ENCODE peak calls at places on chromosome 7, in four cellular contexts. One of them, this sample, is unnamed. For H3K36me3, the result is how much of the 10 kb centered on the place peaks cover.

GRCh38 chr7:98807306-98807880 is 62.4 kb downstream of the TMEM130 start:
- DNase-seq in heart left ventricle: no peak
- DNase-seq in lower lobe of right lung: no peak
- DNase-seq in PC-3: no peak
- DNase-seq in this sample: no peak

GRCh38 chr7:107860981-107861652 is 29.9 kb upstream of the DLD start:
- DNase-seq in heart left ventricle: no peak
- DNase-seq in lower lobe of right lung: no peak
- DNase-seq in PC-3: no peak
- DNase-seq in this sample: no peak

GRCh38 chr7:4700577-4701235 is 18.6 kb downstream of the FOXK1 start:
- DNase-seq in heart left ventricle: no peak
- DNase-seq in lower lobe of right lung: no peak
- DNase-seq in PC-3: no peak
- DNase-seq in this sample: no peak

GRCh38 chr7:50261593-50261992 is 42.9 kb upstream of the IKZF1 start:
- DNase-seq in heart left ventricle: no peak
- DNase-seq in lower lobe of right lung: no peak
- DNase-seq in PC-3: no peak
- DNase-seq in this sample: no peak

GRCh38 chr7:497346-497745 is 22.3 kb downstream of the PDGFA start:
- DNase-seq in heart left ventricle: no peak
- DNase-seq in lower lobe of right lung: peak
- DNase-seq in PC-3: no peak
- DNase-seq in this sample: peak

GRCh38 chr7:71735961-71736556 is 604.1 kb downstream of the GALNT17 start:
- DNase-seq in heart left ventricle: peak
- DNase-seq in lower lobe of right lung: peak
- DNase-seq in PC-3: peak
- DNase-seq in this sample: peak

GRCh38 chr7:931871-932650 is 22.4 kb downstream of the ADAP1 start:
- DNase-seq in heart left ventricle: no peak
- DNase-seq in lower lobe of right lung: peak
- DNase-seq in PC-3: no peak
- DNase-seq in this sample: peak

GRCh38 chr7:138885383-138886147 is 87.6 kb upstream of the ATP6V0A4 start:
- DNase-seq in heart left ventricle: no peak
- DNase-seq in lower lobe of right lung: no peak
- DNase-seq in PC-3: peak
- DNase-seq in this sample: no peak

GRCh38 chr7:95375591-95376294 is 20.4 kb downstream of the PON3 start:
- DNase-seq in heart left ventricle: no peak
- DNase-seq in lower lobe of right lung: no peak
- DNase-seq in PC-3: no peak
- DNase-seq in this sample: no peak

GRCh38 chr7:18116661-18117060 is 89.0 kb upstream of the PRPS1L1 start:
- DNase-seq in heart left ventricle: no peak
- DNase-seq in lower lobe of right lung: no peak
- DNase-seq in PC-3: no peak
- DNase-seq in this sample: no peak

GRCh38 chr7:133797818-133798485 is 329.2 kb upstream of the LRGUK start:
- DNase-seq in heart left ventricle: no peak
- DNase-seq in lower lobe of right lung: no peak
- DNase-seq in PC-3: no peak
- DNase-seq in this sample: no peak

GRCh38 chr7:97801108-97801507 is 69.2 kb downstream of the TAC1 start:
- DNase-seq in heart left ventricle: no peak
- DNase-seq in lower lobe of right lung: no peak
- DNase-seq in PC-3: no peak
- DNase-seq in this sample: no peak

GRCh38 chr7:41261081-41261480 is 441.8 kb downstream of the INHBA start:
- DNase-seq in heart left ventricle: no peak
- DNase-seq in lower lobe of right lung: no peak
- DNase-seq in PC-3: no peak
- DNase-seq in this sample: no peak

GRCh38 chr7:66925255-66925654 is 4.2 kb downstream of the TMEM248 start:
- DNase-seq in heart left ventricle: no peak
- DNase-seq in lower lobe of right lung: no peak
- DNase-seq in PC-3: no peak
- DNase-seq in this sample: no peak
- H3K36me3 ChIP-seq in heart left ventricle: under half
- H3K36me3 ChIP-seq in lower lobe of right lung: under half
- H3K36me3 ChIP-seq in PC-3: under half
- H3K36me3 ChIP-seq in this sample: under half

DNA sequence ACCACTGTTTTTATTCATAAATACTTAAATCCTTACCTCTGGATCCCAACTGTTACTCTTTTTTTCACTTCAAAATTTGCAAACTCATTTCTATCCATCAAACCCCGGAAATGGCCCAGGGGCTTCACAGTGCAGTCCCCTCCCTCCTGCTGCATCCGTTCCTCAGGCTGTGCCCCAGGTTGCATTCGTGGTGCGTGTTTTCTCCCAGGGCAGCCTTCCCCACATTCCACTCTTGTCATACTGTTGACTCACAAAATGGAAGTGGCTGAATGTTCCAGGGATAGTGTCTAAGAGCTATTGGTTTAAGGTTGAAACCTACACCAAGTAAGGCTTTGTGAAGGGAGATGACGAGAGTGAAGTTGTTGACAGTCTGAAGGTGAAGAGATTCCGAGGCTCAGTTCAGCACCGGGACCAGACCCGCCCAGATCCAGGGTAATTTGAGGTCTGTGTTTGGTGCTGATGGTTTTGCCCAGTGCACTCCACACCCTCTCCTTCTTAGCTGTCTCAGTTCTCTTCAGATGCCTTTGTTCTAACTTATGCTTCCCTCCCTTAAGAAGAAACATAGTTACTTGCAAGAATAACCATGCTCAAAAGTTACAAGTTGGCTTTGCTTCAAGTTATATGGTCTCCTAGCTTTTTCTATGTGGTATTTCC is 7.7 kb downstream of the INSIG1 start:
- DNase-seq in heart left ventricle: no peak
- DNase-seq in lower lobe of right lung: no peak
- DNase-seq in PC-3: no peak
- DNase-seq in this sample: no peak
- H3K36me3 ChIP-seq in heart left ventricle: under half
- H3K36me3 ChIP-seq in lower lobe of right lung: half or more
- H3K36me3 ChIP-seq in PC-3: half or more
- H3K36me3 ChIP-seq in this sample: under half

GRCh38 chr7:6154542-6155404 is 117.7 kb downstream of the CYTH3 start:
- DNase-seq in heart left ventricle: no peak
- DNase-seq in lower lobe of right lung: no peak
- DNase-seq in PC-3: no peak
- DNase-seq in this sample: no peak
- H3K36me3 ChIP-seq in heart left ventricle: under half
- H3K36me3 ChIP-seq in lower lobe of right lung: half or more
- H3K36me3 ChIP-seq in PC-3: under half
- H3K36me3 ChIP-seq in this sample: under half

GRCh38 chr7:45077579-45077978 is 11.2 kb downstream of the NACAD start:
- DNase-seq in heart left ventricle: no peak
- DNase-seq in lower lobe of right lung: no peak
- DNase-seq in PC-3: no peak
- DNase-seq in this sample: peak

GRCh38 chr7:45073843-45074737 is 14.7 kb downstream of the NACAD start:
- DNase-seq in heart left ventricle: no peak
- DNase-seq in lower lobe of right lung: no peak
- DNase-seq in PC-3: peak
- DNase-seq in this sample: peak

GRCh38 chr7:45076946-45077345 is 11.8 kb downstream of the NACAD start:
- DNase-seq in heart left ventricle: no peak
- DNase-seq in lower lobe of right lung: no peak
- DNase-seq in PC-3: no peak
- DNase-seq in this sample: no peak

GRCh38 chr7:45074738-45075644 is 13.8 kb downstream of the NACAD start:
- DNase-seq in heart left ventricle: no peak
- DNase-seq in lower lobe of right lung: no peak
- DNase-seq in PC-3: no peak
- DNase-seq in this sample: no peak

GRCh38 chr7:45075871-45076796 is 12.6 kb downstream of the NACAD start:
- DNase-seq in heart left ventricle: no peak
- DNase-seq in lower lobe of right lung: no peak
- DNase-seq in PC-3: no peak
- DNase-seq in this sample: peak
- H3K36me3 ChIP-seq in heart left ventricle: under half
- H3K36me3 ChIP-seq in lower lobe of right lung: half or more
- H3K36me3 ChIP-seq in PC-3: under half
- H3K36me3 ChIP-seq in this sample: under half

GRCh38 chr7:100098913-100099312 is 2.3 kb downstream of the MCM7 start:
- DNase-seq in heart left ventricle: no peak
- DNase-seq in lower lobe of right lung: no peak
- DNase-seq in PC-3: no peak
- DNase-seq in this sample: no peak
- H3K36me3 ChIP-seq in heart left ventricle: under half
- H3K36me3 ChIP-seq in lower lobe of right lung: half or more
- H3K36me3 ChIP-seq in PC-3: half or more
- H3K36me3 ChIP-seq in this sample: under half

DNA sequence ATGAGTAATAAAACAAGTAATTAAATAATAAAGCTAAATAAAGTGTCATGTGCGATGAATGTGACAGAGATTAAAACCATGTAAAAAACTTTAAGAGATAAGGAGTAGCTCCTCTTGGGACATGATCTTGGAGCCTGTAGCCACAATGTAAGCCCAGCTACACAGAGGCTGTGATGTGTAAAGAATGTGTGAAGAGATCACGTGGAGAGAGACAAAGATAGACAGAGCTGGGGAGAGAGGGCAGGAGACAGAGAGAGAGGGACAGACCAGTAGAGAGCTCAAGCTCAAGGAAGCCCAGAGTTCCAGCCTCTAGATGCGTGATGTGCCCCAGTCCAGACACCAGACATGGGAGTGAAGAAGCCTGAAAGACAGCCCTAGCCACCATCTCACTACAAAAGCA is 644.1 kb downstream of the TNS3 start:
- DNase-seq in heart left ventricle: no peak
- DNase-seq in lower lobe of right lung: no peak
- DNase-seq in PC-3: no peak
- DNase-seq in this sample: no peak
- H3K36me3 ChIP-seq in heart left ventricle: under half
- H3K36me3 ChIP-seq in lower lobe of right lung: under half
- H3K36me3 ChIP-seq in PC-3: under half
- H3K36me3 ChIP-seq in this sample: under half

GRCh38 chr7:5755704-5756131 is 25.7 kb downstream of the RNF216 start:
- DNase-seq in heart left ventricle: no peak
- DNase-seq in lower lobe of right lung: no peak
- DNase-seq in PC-3: no peak
- DNase-seq in this sample: no peak
- H3K36me3 ChIP-seq in heart left ventricle: under half
- H3K36me3 ChIP-seq in lower lobe of right lung: half or more
- H3K36me3 ChIP-seq in PC-3: under half
- H3K36me3 ChIP-seq in this sample: under half